ENCODE peak calls at places on chromosomes 6 and 20, in five cellular contexts. One of them, this sample, is unnamed.

GRCh38 chr20:2480381-2480780 is 9.8 kb upstream of the SNRPB start:
- DNase-seq in fibroblast of mammary gland: no peak
- DNase-seq in Peyer's patch: no peak
- DNase-seq in cardiac muscle cell: no peak
- DNase-seq in hepatocyte: no peak
- DNase-seq in this sample: no peak

GRCh38 chr20:48728042-48728837 is 99.6 kb downstream of the PREX1 start:
- DNase-seq in fibroblast of mammary gland: no peak
- DNase-seq in Peyer's patch: no peak
- DNase-seq in cardiac muscle cell: no peak
- DNase-seq in hepatocyte: no peak
- DNase-seq in this sample: no peak

GRCh38 chr6:136438445-136438844 is 111.8 kb downstream of the MAP7 start:
- DNase-seq in fibroblast of mammary gland: no peak
- DNase-seq in Peyer's patch: no peak
- DNase-seq in cardiac muscle cell: no peak
- DNase-seq in hepatocyte: no peak
- DNase-seq in this sample: no peak

GRCh38 chr6:44254201-44254956 is 2.9 kb downstream of the SLC35B2 start:
- DNase-seq in fibroblast of mammary gland: no peak
- DNase-seq in Peyer's patch: no peak
- DNase-seq in cardiac muscle cell: no peak
- DNase-seq in hepatocyte: no peak
- DNase-seq in this sample: no peak

GRCh38 chr6:47414517-47415167 is 62.9 kb upstream of the CD2AP start:
- DNase-seq in fibroblast of mammary gland: peak; percentile 11
- DNase-seq in Peyer's patch: no peak
- DNase-seq in cardiac muscle cell: no peak
- DNase-seq in hepatocyte: peak; percentile 60
- DNase-seq in this sample: no peak

GRCh38 chr6:25627001-25627400 is 25.0 kb upstream of the SCGN start:
- DNase-seq in fibroblast of mammary gland: no peak
- DNase-seq in Peyer's patch: no peak
- DNase-seq in cardiac muscle cell: no peak
- DNase-seq in hepatocyte: no peak
- DNase-seq in this sample: no peak

GRCh38 chr20:34544109-34544793 is 14.3 kb upstream of the MAP1LC3A start:
- DNase-seq in fibroblast of mammary gland: no peak
- DNase-seq in Peyer's patch: no peak
- DNase-seq in cardiac muscle cell: peak; percentile 60
- DNase-seq in hepatocyte: no peak
- DNase-seq in this sample: no peak

GRCh38 chr6:37381579-37381978 is 27.8 kb downstream of the RNF8 start:
- DNase-seq in fibroblast of mammary gland: peak; percentile 67
- DNase-seq in Peyer's patch: no peak
- DNase-seq in cardiac muscle cell: peak; percentile 93
- DNase-seq in hepatocyte: peak; percentile 84
- DNase-seq in this sample: peak; percentile 61

GRCh38 chr6:136586295-136586694 is 36.1 kb upstream of the MAP7 start:
- DNase-seq in fibroblast of mammary gland: peak; percentile 98
- DNase-seq in Peyer's patch: no peak
- DNase-seq in cardiac muscle cell: no peak
- DNase-seq in hepatocyte: peak; percentile 22
- DNase-seq in this sample: no peak

GRCh38 chr20:846894-847278 is 13.4 kb downstream of the FAM110A start:
- DNase-seq in fibroblast of mammary gland: no peak
- DNase-seq in Peyer's patch: peak; percentile 75
- DNase-seq in cardiac muscle cell: no peak
- DNase-seq in hepatocyte: no peak
- DNase-seq in this sample: no peak

GRCh38 chr6:87200469-87201174 is 45.3 kb downstream of the ZNF292 start:
- DNase-seq in fibroblast of mammary gland: peak; percentile 46
- DNase-seq in Peyer's patch: no peak
- DNase-seq in cardiac muscle cell: no peak
- DNase-seq in hepatocyte: no peak
- DNase-seq in this sample: no peak

GRCh38 chr6:15387118-15387517 is 141.2 kb downstream of the JARID2 start:
- DNase-seq in fibroblast of mammary gland: peak; percentile 57
- DNase-seq in Peyer's patch: no peak
- DNase-seq in cardiac muscle cell: no peak
- DNase-seq in hepatocyte: no peak
- DNase-seq in this sample: no peak
- TF ChIP-seq CTCF in fibroblast of mammary gland: no peak
- TF ChIP-seq CTCF in Peyer's patch: no peak
- TF ChIP-seq CTCF in cardiac muscle cell: no peak
- TF ChIP-seq CTCF in hepatocyte: no peak
- TF ChIP-seq CTCF in this sample: no peak

GRCh38 chr20:61874421-61875068 is 191.1 kb downstream of the TAF4 start:
- DNase-seq in fibroblast of mammary gland: peak; percentile 10
- DNase-seq in Peyer's patch: no peak
- DNase-seq in cardiac muscle cell: peak; percentile 43
- DNase-seq in hepatocyte: peak; percentile 28
- DNase-seq in this sample: no peak
- TF ChIP-seq CTCF in fibroblast of mammary gland: peak; percentile 2
- TF ChIP-seq CTCF in Peyer's patch: peak; percentile 12
- TF ChIP-seq CTCF in cardiac muscle cell: peak; percentile 5
- TF ChIP-seq CTCF in hepatocyte: peak; percentile 37
- TF ChIP-seq CTCF in this sample: peak; percentile 58

DNA sequence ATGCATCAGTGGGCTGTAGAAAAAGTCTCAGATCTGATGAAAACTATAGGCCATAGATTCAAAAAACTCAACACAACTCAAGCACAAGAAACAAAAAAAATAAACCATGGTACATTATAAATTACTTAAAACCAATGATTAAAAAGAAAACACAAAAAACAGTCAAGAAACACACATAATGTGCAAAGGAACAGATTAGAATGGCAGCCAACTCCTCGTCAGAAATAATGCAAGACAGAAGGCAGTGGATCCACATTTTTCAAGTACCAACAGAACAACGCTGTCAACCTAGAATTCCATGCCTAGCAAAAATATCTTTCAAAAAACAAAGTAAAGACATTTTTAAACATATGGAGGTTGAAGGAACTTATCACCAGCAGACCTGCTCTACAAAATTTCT is 69.7 kb downstream of the PSMB1 start:
- DNase-seq in fibroblast of mammary gland: no peak
- DNase-seq in Peyer's patch: no peak
- DNase-seq in cardiac muscle cell: no peak
- DNase-seq in hepatocyte: no peak
- DNase-seq in this sample: no peak
- TF ChIP-seq CTCF in fibroblast of mammary gland: no peak
- TF ChIP-seq CTCF in Peyer's patch: no peak
- TF ChIP-seq CTCF in cardiac muscle cell: no peak
- TF ChIP-seq CTCF in hepatocyte: no peak
- TF ChIP-seq CTCF in this sample: no peak

DNA sequence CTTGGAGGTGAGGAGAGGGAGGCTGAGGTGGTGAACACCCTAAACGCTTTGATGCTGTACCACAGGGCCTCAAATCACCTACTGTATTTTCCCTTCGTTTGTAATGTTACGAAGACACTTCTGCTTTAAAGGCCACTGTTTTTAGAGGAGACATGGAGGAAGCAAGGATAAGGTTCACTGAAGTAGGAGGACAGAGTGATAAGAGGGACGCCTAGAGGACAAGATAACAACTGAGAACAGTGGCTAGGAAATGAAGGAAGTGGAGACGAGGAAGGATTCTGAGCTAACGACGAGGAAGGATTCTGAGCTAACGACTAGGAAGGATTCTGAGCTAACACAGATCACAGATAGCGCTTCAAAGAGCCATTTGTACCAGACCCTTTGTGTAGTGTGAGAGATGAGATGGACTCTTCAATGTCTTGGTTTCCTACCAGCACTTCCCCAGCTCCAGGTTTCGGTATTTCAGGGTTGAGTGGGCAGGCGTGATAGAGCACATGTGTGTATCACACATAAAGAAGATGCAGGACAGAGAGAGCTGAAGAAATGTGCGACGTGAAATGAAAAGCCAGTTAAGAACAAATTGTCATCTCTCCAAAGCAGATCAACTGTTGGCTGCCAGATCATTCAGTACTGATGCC is 7.5 kb downstream of the SF3B5 start:
- DNase-seq in fibroblast of mammary gland: no peak
- DNase-seq in Peyer's patch: no peak
- DNase-seq in cardiac muscle cell: no peak
- DNase-seq in hepatocyte: no peak
- DNase-seq in this sample: no peak
- TF ChIP-seq CTCF in fibroblast of mammary gland: no peak
- TF ChIP-seq CTCF in Peyer's patch: no peak
- TF ChIP-seq CTCF in cardiac muscle cell: no peak
- TF ChIP-seq CTCF in hepatocyte: no peak
- TF ChIP-seq CTCF in this sample: no peak

GRCh38 chr6:13965582-13966127 is 40.9 kb downstream of the RNF182 start:
- DNase-seq in fibroblast of mammary gland: no peak
- DNase-seq in Peyer's patch: no peak
- DNase-seq in cardiac muscle cell: no peak
- DNase-seq in hepatocyte: no peak
- DNase-seq in this sample: no peak
- TF ChIP-seq CTCF in fibroblast of mammary gland: no peak
- TF ChIP-seq CTCF in Peyer's patch: no peak
- TF ChIP-seq CTCF in cardiac muscle cell: no peak
- TF ChIP-seq CTCF in hepatocyte: no peak
- TF ChIP-seq CTCF in this sample: no peak

GRCh38 chr20:52311209-52311794 is 119.7 kb upstream of the ZFP64 start:
- DNase-seq in fibroblast of mammary gland: no peak
- DNase-seq in Peyer's patch: no peak
- DNase-seq in cardiac muscle cell: peak; percentile 6
- DNase-seq in hepatocyte: no peak
- DNase-seq in this sample: no peak

GRCh38 chr20:52313335-52313963 is 121.9 kb upstream of the ZFP64 start:
- DNase-seq in fibroblast of mammary gland: peak; percentile 53
- DNase-seq in Peyer's patch: no peak
- DNase-seq in cardiac muscle cell: peak; percentile 60
- DNase-seq in hepatocyte: peak; percentile 68
- DNase-seq in this sample: peak; percentile 2

GRCh38 chr20:52306477-52306876 is 114.9 kb upstream of the ZFP64 start:
- DNase-seq in fibroblast of mammary gland: no peak
- DNase-seq in Peyer's patch: no peak
- DNase-seq in cardiac muscle cell: no peak
- DNase-seq in hepatocyte: no peak
- DNase-seq in this sample: no peak

GRCh38 chr20:52312131-52312729 is 120.7 kb upstream of the ZFP64 start:
- DNase-seq in fibroblast of mammary gland: peak; percentile 65
- DNase-seq in Peyer's patch: peak; percentile 18
- DNase-seq in cardiac muscle cell: peak; percentile 82
- DNase-seq in hepatocyte: peak; percentile 79
- DNase-seq in this sample: peak; percentile 4
- TF ChIP-seq CTCF in fibroblast of mammary gland: peak; percentile 79
- TF ChIP-seq CTCF in Peyer's patch: peak; percentile 63
- TF ChIP-seq CTCF in cardiac muscle cell: peak; percentile 78
- TF ChIP-seq CTCF in hepatocyte: peak; percentile 76
- TF ChIP-seq CTCF in this sample: peak; percentile 66

DNA sequence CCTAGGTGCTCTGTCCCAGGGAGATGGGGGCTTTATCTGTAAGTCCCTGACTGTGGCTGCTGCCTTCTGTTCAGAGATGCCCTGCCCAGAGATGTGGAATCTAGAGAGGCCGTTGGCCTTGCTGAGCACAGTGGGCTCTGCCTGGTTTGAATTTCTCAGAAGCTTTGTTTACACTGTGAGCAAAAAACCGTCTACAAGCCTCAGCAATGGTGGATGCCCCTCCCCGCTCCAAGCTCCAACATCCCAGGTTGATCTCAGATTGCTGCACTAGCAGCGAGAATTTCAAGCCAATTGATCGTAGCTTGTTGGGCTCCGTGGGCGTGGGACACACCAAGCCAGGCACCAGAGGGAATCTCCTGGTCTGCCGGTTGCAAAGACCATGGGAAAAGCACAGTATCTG is 16.3 kb upstream of the RPP40 start:
- DNase-seq in fibroblast of mammary gland: no peak
- DNase-seq in Peyer's patch: no peak
- DNase-seq in cardiac muscle cell: no peak
- DNase-seq in hepatocyte: no peak
- DNase-seq in this sample: no peak
- TF ChIP-seq CTCF in fibroblast of mammary gland: no peak
- TF ChIP-seq CTCF in Peyer's patch: no peak
- TF ChIP-seq CTCF in cardiac muscle cell: no peak
- TF ChIP-seq CTCF in hepatocyte: no peak
- TF ChIP-seq CTCF in this sample: no peak

DNA sequence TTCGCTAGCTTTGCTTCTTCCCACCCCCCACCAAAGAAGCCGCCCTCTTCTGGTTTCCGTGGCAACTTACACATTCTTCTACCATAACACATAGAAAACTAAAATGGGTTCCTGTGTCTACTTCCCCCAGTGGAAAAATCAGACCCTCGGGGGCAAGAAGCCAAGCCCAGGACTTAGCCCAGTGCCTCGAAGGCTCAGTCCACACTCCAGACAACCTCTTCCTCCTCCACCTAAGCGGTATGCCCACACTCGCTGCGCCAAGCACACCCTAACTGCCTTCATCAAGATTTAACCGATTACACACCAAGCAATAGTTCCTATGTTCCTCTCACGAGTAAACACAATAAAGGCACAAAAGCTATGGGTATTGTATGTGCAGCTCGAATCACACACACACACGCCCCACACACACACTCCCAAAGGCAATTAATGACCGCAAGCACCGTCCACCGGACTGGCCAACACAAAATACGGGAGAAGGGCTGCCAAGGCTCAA is 537 bp downstream of the PPIL4 start:
- DNase-seq in fibroblast of mammary gland: peak; percentile 71
- DNase-seq in Peyer's patch: peak; percentile 47
- DNase-seq in cardiac muscle cell: peak; percentile 29
- DNase-seq in hepatocyte: peak; percentile 77
- DNase-seq in this sample: peak; percentile 34
- TF ChIP-seq CTCF in fibroblast of mammary gland: no peak
- TF ChIP-seq CTCF in Peyer's patch: no peak
- TF ChIP-seq CTCF in cardiac muscle cell: no peak
- TF ChIP-seq CTCF in hepatocyte: peak; percentile 21
- TF ChIP-seq CTCF in this sample: peak; percentile 19

This sample was measured in kidney epithelial cell.